ENCODE peak calls at places on chromosomes 5 and 9, in ten cellular contexts. D is psoas muscle; T is GM23248; O is A549; Q is CD8-positive, alpha-beta T cell; G is cardiac muscle cell; B is tibial nerve; U is CD4-positive, alpha-beta T cell; A is heart left ventricle; F is CD4-positive, alpha-beta memory T cell. I is an unnamed sample.

GRCh38 chr5:31809037-31809910 is 170.3 kb downstream of the PDZD2 start:
- DNase-seq in G (peak), F (no peak), A (peak), O (peak), D (peak), U (no peak), Q (no peak), T (peak), B (peak), I (peak)

GRCh38 chr5:176837707-176838115 is 27.4 kb downstream of the UNC5A start:
- DNase-seq in A (peak), U (peak), Q (peak), G (peak), D (peak), B (peak), O (peak), F (peak), T (peak), I (peak)

GRCh38 chr9:125991886-125992529 is 244.8 kb downstream of the PBX3 start:
- DNase-seq in B (no peak), O (no peak), D (peak), G (no peak), U (no peak), T (no peak), Q (no peak), A (peak), F (no peak), I (no peak)

GRCh38 chr5:36728697-36729543 is 122.5 kb downstream of the SLC1A3 start:
- DNase-seq in U (no peak), O (peak), D (no peak), T (peak), F (peak), Q (no peak), B (no peak), G (peak), A (no peak), I (peak)

GRCh38 chr9:105039180-105039799 is 111.3 kb upstream of the ABCA1 start:
- DNase-seq in Q (no peak), A (no peak), O (no peak), F (no peak), B (no peak), U (no peak), G (no peak), D (no peak), T (no peak), I (no peak)

GRCh38 chr5:141872496-141873356 is 5.5 kb downstream of the PCDH1 start:
- DNase-seq in T (no peak), O (no peak), G (no peak), F (no peak), Q (no peak), D (no peak), A (no peak), U (no peak), B (no peak), I (no peak)

GRCh38 chr9:4970970-4971641 is 14.0 kb upstream of the JAK2 start:
- DNase-seq in A (no peak), U (no peak), F (no peak), G (no peak), T (no peak), B (no peak), Q (no peak), D (no peak), O (no peak), I (peak)

GRCh38 chr5:175895701-175896102 is 24.3 kb downstream of the CPLX2 start:
- DNase-seq in B (no peak), F (peak), G (no peak), U (peak), T (no peak), D (no peak), O (no peak), A (peak), Q (peak), I (peak)

GRCh38 chr5:106140101-106140500 is 1530.6 kb downstream of the EFNA5 start:
- DNase-seq in F (no peak), G (no peak), T (no peak), D (no peak), U (no peak), Q (no peak), B (no peak), O (no peak), A (no peak), I (no peak)

GRCh38 chr9:89596937-89597555 is 7.8 kb upstream of the GADD45G start:
- DNase-seq in D (no peak), T (no peak), A (no peak), G (no peak), Q (no peak), O (no peak), B (no peak), F (no peak), U (no peak), I (no peak)

GRCh38 chr5:169840405-169840804 is 139.9 kb downstream of the INSYN2B start:
- DNase-seq in B (no peak), F (no peak), A (no peak), Q (no peak), G (no peak), T (no peak), D (no peak), O (no peak), U (no peak), I (no peak)

GRCh38 chr9:91428431-91428830 is 4.8 kb upstream of the NFIL3 start:
- DNase-seq in T (peak), A (no peak), Q (no peak), O (no peak), U (no peak), G (no peak), F (no peak), B (no peak), D (no peak), I (peak)

GRCh38 chr5:79023947-79024346 is 38.8 kb upstream of the ARSB start:
- DNase-seq in G (no peak), U (no peak), A (no peak), B (no peak), D (no peak), Q (no peak), T (no peak), F (no peak), O (no peak), I (no peak)

GRCh38 chr9:121295662-121296191 is 27.8 kb downstream of the GSN start:
- DNase-seq in B (no peak), Q (no peak), G (no peak), U (no peak), D (peak), A (no peak), O (no peak), T (no peak), F (no peak), I (no peak)
- H3K27ac ChIP-seq in B (peak), Q (no peak), G (peak), U (no peak), D (peak), A (peak), O (no peak), T (no peak), F (no peak), I (no peak)

DNA sequence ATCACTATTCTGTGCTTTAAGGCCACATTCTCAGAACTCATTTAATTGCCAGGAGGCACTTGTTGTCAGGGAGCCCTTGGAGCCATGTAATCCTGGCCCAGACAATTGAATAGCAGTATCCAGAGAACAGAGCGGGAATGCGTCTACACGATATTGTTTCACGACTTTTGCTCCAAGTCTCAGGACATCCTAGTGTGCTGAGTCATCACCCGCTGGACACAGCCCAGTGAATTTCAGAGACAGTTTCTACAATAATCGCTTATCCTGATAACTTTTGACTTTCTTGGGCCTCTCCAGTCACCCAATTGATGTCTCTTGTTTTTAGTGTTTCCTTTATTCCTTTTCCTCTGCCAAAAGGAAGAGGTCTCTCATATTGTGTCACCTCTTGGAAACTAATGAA is 230.5 kb downstream of the TENT4A start:
- DNase-seq in T (no peak), B (no peak), Q (no peak), O (no peak), A (no peak), D (no peak), F (no peak), U (no peak), G (no peak), I (no peak)
- H3K27ac ChIP-seq in T (no peak), B (no peak), Q (no peak), O (no peak), A (no peak), D (no peak), F (no peak), U (no peak), G (no peak), I (no peak)

DNA sequence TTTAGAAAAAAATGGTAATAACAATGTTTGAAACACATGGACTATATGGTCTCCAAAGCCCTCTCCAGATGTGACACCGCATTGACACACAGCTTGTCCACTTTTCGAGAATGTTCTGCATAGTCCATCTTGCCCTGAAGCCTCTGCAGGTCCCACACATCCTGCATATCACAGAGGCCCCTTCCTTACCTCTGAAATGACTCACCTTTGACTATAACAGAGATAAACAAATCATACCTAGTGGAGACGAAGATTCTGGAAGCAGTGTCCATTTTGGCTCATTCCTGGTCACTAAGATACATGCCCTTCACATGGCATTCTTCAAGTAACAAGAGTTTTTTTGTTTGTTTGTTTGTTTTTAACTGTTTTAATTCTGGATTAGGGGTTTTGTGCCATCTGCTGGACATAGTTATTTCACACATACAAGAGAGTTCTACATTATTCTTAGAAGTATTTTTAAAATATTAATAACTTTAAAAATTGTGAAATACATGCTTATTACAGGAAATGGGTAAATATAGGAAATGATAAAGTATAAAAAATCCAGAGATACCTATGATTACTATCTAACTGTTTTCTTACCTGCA is 5.1 kb downstream of the ARL14EPL start:
- DNase-seq in F (no peak), B (no peak), Q (no peak), A (no peak), D (no peak), G (no peak), T (peak), U (no peak), O (peak), I (no peak)
- H3K27ac ChIP-seq in F (no peak), B (no peak), Q (no peak), A (no peak), D (no peak), G (no peak), T (no peak), U (no peak), O (no peak), I (no peak)

GRCh38 chr5:15746833-15747232 is 246.9 kb downstream of the FBXL7 start:
- DNase-seq in B (no peak), O (no peak), F (no peak), G (no peak), U (no peak), D (no peak), A (no peak), Q (no peak), T (no peak), I (no peak)
- H3K27ac ChIP-seq in B (no peak), O (no peak), F (no peak), G (no peak), U (no peak), D (no peak), A (no peak), Q (no peak), T (no peak), I (no peak)

I was measured in HL-60.